ENCODE peak calls at places on chromosomes 3 and 15, in seven cellular contexts. One of them, this sample, is unnamed.

GRCh38 chr3:175255698-175256097 is 396.6 kb downstream of the NAALADL2 start:
- DNase-seq in SW480: no peak
- DNase-seq in ELR: peak; percentile 44
- DNase-seq in CD4-positive, CD25-positive, alpha-beta regulatory T cell: no peak
- DNase-seq in hepatocyte: no peak
- DNase-seq in cardiac muscle cell: no peak
- DNase-seq in activated naive CD8-positive, alpha-beta T cell treated with anti-CD3 and anti-CD28 coated beads for 36 hours: no peak
- DNase-seq in this sample: peak; percentile 85

GRCh38 chr3:35666893-35667292 is 27.6 kb downstream of the ARPP21 start:
- DNase-seq in SW480: no peak
- DNase-seq in ELR: no peak
- DNase-seq in CD4-positive, CD25-positive, alpha-beta regulatory T cell: no peak
- DNase-seq in hepatocyte: no peak
- DNase-seq in cardiac muscle cell: no peak
- DNase-seq in activated naive CD8-positive, alpha-beta T cell treated with anti-CD3 and anti-CD28 coated beads for 36 hours: no peak
- DNase-seq in this sample: no peak

GRCh38 chr15:85709250-85709649 is 85.5 kb downstream of the KLHL25 start:
- DNase-seq in SW480: no peak
- DNase-seq in ELR: no peak
- DNase-seq in CD4-positive, CD25-positive, alpha-beta regulatory T cell: no peak
- DNase-seq in hepatocyte: no peak
- DNase-seq in cardiac muscle cell: no peak
- DNase-seq in activated naive CD8-positive, alpha-beta T cell treated with anti-CD3 and anti-CD28 coated beads for 36 hours: no peak
- DNase-seq in this sample: no peak

GRCh38 chr15:88835646-88836045 is 32.4 kb downstream of the ACAN start:
- DNase-seq in SW480: no peak
- DNase-seq in ELR: peak; percentile 39
- DNase-seq in CD4-positive, CD25-positive, alpha-beta regulatory T cell: no peak
- DNase-seq in hepatocyte: no peak
- DNase-seq in cardiac muscle cell: no peak
- DNase-seq in activated naive CD8-positive, alpha-beta T cell treated with anti-CD3 and anti-CD28 coated beads for 36 hours: no peak
- DNase-seq in this sample: no peak

GRCh38 chr15:97177135-97177704 is 783.3 kb upstream of the ARRDC4 start:
- DNase-seq in SW480: no peak
- DNase-seq in ELR: peak; percentile 19
- DNase-seq in CD4-positive, CD25-positive, alpha-beta regulatory T cell: no peak
- DNase-seq in hepatocyte: peak; percentile 16
- DNase-seq in cardiac muscle cell: peak; percentile 42
- DNase-seq in activated naive CD8-positive, alpha-beta T cell treated with anti-CD3 and anti-CD28 coated beads for 36 hours: no peak
- DNase-seq in this sample: no peak

GRCh38 chr3:114775395-114775794 is 371.7 kb downstream of the ZBTB20 start:
- DNase-seq in SW480: no peak
- DNase-seq in ELR: peak; percentile 42
- DNase-seq in CD4-positive, CD25-positive, alpha-beta regulatory T cell: no peak
- DNase-seq in hepatocyte: no peak
- DNase-seq in cardiac muscle cell: no peak
- DNase-seq in activated naive CD8-positive, alpha-beta T cell treated with anti-CD3 and anti-CD28 coated beads for 36 hours: no peak
- DNase-seq in this sample: peak; percentile 42

GRCh38 chr15:25850154-25851111 is 12.7 kb downstream of the ATP10A start:
- DNase-seq in SW480: peak; percentile 78
- DNase-seq in ELR: peak; percentile 6
- DNase-seq in CD4-positive, CD25-positive, alpha-beta regulatory T cell: peak; percentile 52
- DNase-seq in hepatocyte: peak; percentile 85
- DNase-seq in cardiac muscle cell: peak; percentile 51
- DNase-seq in activated naive CD8-positive, alpha-beta T cell treated with anti-CD3 and anti-CD28 coated beads for 36 hours: peak; percentile 74
- DNase-seq in this sample: peak; percentile 58

GRCh38 chr15:74631408-74631807 is 15.8 kb downstream of the CLK3 start:
- DNase-seq in SW480: no peak
- DNase-seq in ELR: no peak
- DNase-seq in CD4-positive, CD25-positive, alpha-beta regulatory T cell: no peak
- DNase-seq in hepatocyte: no peak
- DNase-seq in cardiac muscle cell: no peak
- DNase-seq in activated naive CD8-positive, alpha-beta T cell treated with anti-CD3 and anti-CD28 coated beads for 36 hours: no peak
- DNase-seq in this sample: no peak

GRCh38 chr3:120072867-120073525 is 21.3 kb downstream of the GSK3B start:
- DNase-seq in SW480: no peak
- DNase-seq in ELR: no peak
- DNase-seq in CD4-positive, CD25-positive, alpha-beta regulatory T cell: no peak
- DNase-seq in hepatocyte: no peak
- DNase-seq in cardiac muscle cell: no peak
- DNase-seq in activated naive CD8-positive, alpha-beta T cell treated with anti-CD3 and anti-CD28 coated beads for 36 hours: no peak
- DNase-seq in this sample: no peak

GRCh38 chr3:112149136-112149535 is 16.1 kb upstream of the GCSAM start:
- DNase-seq in SW480: no peak
- DNase-seq in ELR: no peak
- DNase-seq in CD4-positive, CD25-positive, alpha-beta regulatory T cell: no peak
- DNase-seq in hepatocyte: no peak
- DNase-seq in cardiac muscle cell: no peak
- DNase-seq in activated naive CD8-positive, alpha-beta T cell treated with anti-CD3 and anti-CD28 coated beads for 36 hours: no peak
- DNase-seq in this sample: no peak

GRCh38 chr3:168752339-168752738 is 656.6 kb upstream of the GOLIM4 start:
- DNase-seq in SW480: no peak
- DNase-seq in ELR: no peak
- DNase-seq in CD4-positive, CD25-positive, alpha-beta regulatory T cell: no peak
- DNase-seq in hepatocyte: no peak
- DNase-seq in cardiac muscle cell: peak; percentile 58
- DNase-seq in activated naive CD8-positive, alpha-beta T cell treated with anti-CD3 and anti-CD28 coated beads for 36 hours: no peak
- DNase-seq in this sample: no peak

GRCh38 chr3:64815195-64815627 is 127.4 kb upstream of the ADAMTS9 start:
- DNase-seq in SW480: no peak
- DNase-seq in ELR: no peak
- DNase-seq in CD4-positive, CD25-positive, alpha-beta regulatory T cell: no peak
- DNase-seq in hepatocyte: no peak
- DNase-seq in cardiac muscle cell: peak; percentile 67
- DNase-seq in activated naive CD8-positive, alpha-beta T cell treated with anti-CD3 and anti-CD28 coated beads for 36 hours: no peak
- DNase-seq in this sample: no peak

GRCh38 chr15:65095011-65095746 is 18.6 kb downstream of the KBTBD13 start:
- DNase-seq in SW480: no peak
- DNase-seq in ELR: no peak
- DNase-seq in CD4-positive, CD25-positive, alpha-beta regulatory T cell: no peak
- DNase-seq in hepatocyte: peak; percentile 71
- DNase-seq in cardiac muscle cell: no peak
- DNase-seq in activated naive CD8-positive, alpha-beta T cell treated with anti-CD3 and anti-CD28 coated beads for 36 hours: no peak
- DNase-seq in this sample: no peak